ENCODE peak calls at places on chromosome 5, in eight cellular contexts. V, H, W, G, Z, C, Y and O are unnamed samples.

GRCh38 chr5:109403469-109403868 is 6.3 kb downstream of the PJA2 start:
- DNase-seq in V (no peak), H (no peak), Y (no peak), W (no peak), G (no peak), C (no peak), Z (no peak), O (no peak)

GRCh38 chr5:170143710-170144109 is 38.0 kb downstream of the FOXI1 start:
- DNase-seq in Z (no peak), Y (no peak), G (no peak), V (no peak), W (no peak), C (no peak), H (no peak), O (no peak)

GRCh38 chr5:31197183-31197582 is 3.7 kb downstream of the CDH6 start:
- DNase-seq in W (no peak), G (no peak), H (no peak), V (no peak), Z (no peak), Y (no peak), C (no peak), O (no peak)

GRCh38 chr5:15009420-15009819 is 137.8 kb upstream of the ANKH start:
- DNase-seq in Y (no peak), V (no peak), W (peak; percentile 60), C (no peak), H (no peak), Z (no peak), G (no peak), O (no peak)

GRCh38 chr5:173762930-173763329 is 125.2 kb upstream of the CPEB4 start:
- DNase-seq in C (no peak), W (no peak), Y (no peak), V (no peak), Z (no peak), H (no peak), G (no peak), O (no peak)

GRCh38 chr5:53041071-53041692 is 52.0 kb downstream of the ITGA2 start:
- DNase-seq in W (no peak), C (no peak), H (no peak), Y (no peak), G (no peak), V (no peak), Z (no peak), O (no peak)

GRCh38 chr5:169161022-169161680 is 139.8 kb downstream of the SLIT3 start:
- DNase-seq in Y (no peak), V (no peak), Z (peak; percentile 58), C (no peak), H (peak; percentile 81), W (peak; percentile 75), G (peak; percentile 90), O (peak; percentile 73)

GRCh38 chr5:14168793-14169262 is 25.7 kb downstream of the TRIO start:
- DNase-seq in V (no peak), Y (no peak), G (no peak), W (no peak), Z (no peak), H (no peak), C (no peak), O (no peak)

GRCh38 chr5:6726006-6726405 is 12.8 kb downstream of the TENT4A start:
- DNase-seq in H (peak; percentile 30), C (no peak), G (no peak), V (no peak), Y (no peak), W (no peak), Z (no peak), O (no peak)

GRCh38 chr5:73729329-73729728 is 103.3 kb downstream of the ARHGEF28 start:
- DNase-seq in Z (no peak), C (no peak), V (no peak), H (no peak), W (peak; percentile 11), Y (no peak), G (no peak), O (no peak)

GRCh38 chr5:180908998-180909731 is 10.2 kb downstream of the BTNL8 start:
- DNase-seq in H (no peak), G (no peak), W (no peak), Y (no peak), V (no peak), Z (no peak), C (no peak), O (no peak)

GRCh38 chr5:10530601-10531320 is 33.1 kb upstream of the ANKRD33B start:
- DNase-seq in C (no peak), H (no peak), V (no peak), G (no peak), W (no peak), Y (no peak), Z (no peak), O (no peak)

GRCh38 chr5:138754699-138755057 is 1.5 kb downstream of the CTNNA1 start:
- DNase-seq in W (no peak), V (no peak), Y (no peak), C (no peak), Z (no peak), H (no peak), G (no peak), O (no peak)

GRCh38 chr5:68433921-68434879 is 218.6 kb downstream of the PIK3R1 start:
- DNase-seq in W (peak; percentile 75), C (peak; percentile 85), H (peak; percentile 94), G (peak; percentile 73), Y (peak; percentile 71), V (peak; percentile 82), Z (peak; percentile 47), O (peak; percentile 90)

GRCh38 chr5:151155777-151156731 is 1.5 kb downstream of the ANXA6 start:
- DNase-seq in H (no peak), C (no peak), W (no peak), G (peak; percentile 31), Z (no peak), Y (peak; percentile 31), V (no peak), O (no peak)

GRCh38 chr5:151156732-151157402 is 712 bp downstream of the ANXA6 start:
- DNase-seq in C (peak; percentile 21), W (no peak), Z (no peak), V (no peak), H (no peak), G (peak; percentile 41), Y (no peak), O (no peak)

GRCh38 chr5:151158287-151158661 is 695 bp upstream of the ANXA6 start:
- DNase-seq in G (peak; percentile 40), V (no peak), W (no peak), C (peak; percentile 70), H (no peak), Y (no peak), Z (no peak), O (no peak)

GRCh38 chr5:151159649-151160373 is 2.2 kb upstream of the ANXA6 start:
- DNase-seq in Z (no peak), H (no peak), Y (no peak), W (no peak), V (no peak), G (no peak), C (no peak), O (no peak)

DNA sequence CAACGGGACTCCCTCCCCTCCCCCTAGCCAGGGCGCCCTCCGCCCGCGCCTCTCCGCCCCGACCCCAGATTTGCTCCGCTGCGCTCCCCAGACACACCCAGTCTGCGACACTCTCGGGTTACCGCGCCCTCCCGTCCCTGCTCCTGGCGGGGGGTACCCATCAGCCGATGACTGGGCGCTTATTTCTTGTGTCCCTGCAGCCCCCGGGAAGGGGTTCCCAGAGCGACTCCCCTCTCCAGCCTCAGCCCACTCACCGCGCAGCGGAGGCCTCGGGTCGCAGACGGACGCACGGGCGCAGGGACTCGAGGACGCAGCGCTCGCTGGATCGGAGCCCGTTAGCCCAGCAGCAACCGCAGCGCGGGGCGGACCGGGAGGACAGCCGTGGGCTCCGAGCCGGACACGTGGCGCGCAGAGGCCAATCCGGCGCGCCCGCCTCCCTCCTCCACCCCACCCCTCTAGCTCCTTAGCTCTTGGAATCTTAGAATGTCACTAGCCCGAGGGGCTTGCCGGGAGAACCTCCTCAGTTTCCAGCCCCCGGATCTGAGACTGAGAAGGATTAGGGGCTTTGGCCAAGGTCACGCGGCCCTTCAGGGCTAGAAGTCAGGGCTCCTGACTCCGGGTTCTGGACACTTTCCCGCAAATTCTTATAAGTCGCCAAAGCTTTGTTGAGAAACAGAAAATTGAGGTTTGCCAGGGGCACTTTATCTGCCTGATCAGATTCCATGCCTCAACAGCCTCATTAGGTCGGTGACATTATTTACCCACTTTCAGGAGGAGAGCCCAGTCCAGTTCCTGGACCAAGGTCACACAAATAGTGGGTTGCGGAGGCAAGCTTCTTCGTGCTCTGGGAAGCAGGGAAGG is at the start of gene ANXA6:
- DNase-seq in G (peak; percentile 82), V (peak; percentile 86), H (peak; percentile 86), Z (peak; percentile 75), C (peak; percentile 92), Y (peak; percentile 81), W (peak; percentile 94), O (peak; percentile 80)
- TF ChIP-seq POLR2A in G (peak; percentile 70), V (peak; percentile 34), H (no peak), Z (peak; percentile 72), C (peak; percentile 30), Y (peak; percentile 52), W (peak; percentile 67), O (no peak)

GRCh38 chr5:132425009-132425937 is 55.8 kb downstream of the SLC22A5 start:
- DNase-seq in W (no peak), H (no peak), Y (peak; percentile 54), V (no peak), Z (no peak), C (peak; percentile 41), G (no peak), O (peak; percentile 79)
- TF ChIP-seq POLR2A in W (no peak), H (no peak), Y (no peak), V (no peak), Z (no peak), C (no peak), G (no peak), O (no peak)

GRCh38 chr5:178449163-178450060 is 140.8 kb downstream of the COL23A1 start:
- DNase-seq in W (no peak), H (no peak), Z (no peak), G (no peak), Y (no peak), C (peak; percentile 94), V (no peak), O (peak; percentile 46)
- TF ChIP-seq POLR2A in W (no peak), H (no peak), Z (no peak), G (no peak), Y (no peak), C (peak; percentile 45), V (no peak), O (no peak)

DNA sequence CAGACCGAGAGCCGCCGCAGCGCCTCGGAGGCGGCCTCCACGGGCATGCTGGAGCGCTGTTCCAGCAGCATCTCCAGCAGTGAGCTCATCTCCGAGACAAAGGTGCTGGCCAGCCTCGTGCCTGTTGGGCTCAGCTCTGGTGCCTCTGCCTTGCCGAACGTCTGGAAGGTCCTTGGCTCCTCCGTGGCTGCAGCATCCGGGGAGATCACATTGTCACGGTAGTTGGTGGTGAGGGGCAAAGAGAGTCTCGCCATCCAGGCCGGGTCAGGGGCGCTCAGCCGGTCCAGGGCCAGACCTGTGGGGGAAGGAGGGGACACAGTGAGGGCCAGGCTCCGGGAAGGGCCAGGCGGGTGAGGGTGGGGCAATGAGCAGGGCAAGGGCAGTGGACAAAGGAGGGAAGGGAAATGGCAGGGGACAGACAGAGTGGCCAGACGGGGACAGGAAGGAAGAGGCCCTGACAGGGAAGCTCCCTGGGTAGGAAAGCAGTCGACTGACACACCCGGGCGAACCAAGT is 12.4 kb downstream of the PCDH12 start:
- DNase-seq in V (no peak), G (no peak), C (no peak), H (no peak), W (no peak), Z (no peak), Y (no peak), O (no peak)
- TF ChIP-seq POLR2A in V (no peak), G (no peak), C (no peak), H (no peak), W (no peak), Z (no peak), Y (no peak), O (no peak)

GRCh38 chr5:11894992-11895391 is 9.3 kb downstream of the CTNND2 start:
- DNase-seq in Y (no peak), G (no peak), V (no peak), H (no peak), Z (no peak), W (no peak), C (no peak), O (no peak)
- TF ChIP-seq POLR2A in Y (no peak), G (no peak), V (no peak), H (no peak), Z (no peak), W (no peak), C (no peak), O (no peak)